ENCODE peak calls at places on chromosome X, in eight cellular contexts. S is GM23338; V is NCI-H1092; M is NCI-H69; Q is CD8-positive, alpha-beta memory T cell; P is NCI-H345; L is type B pancreatic cell; W is activated CD4-positive, alpha-beta T cell treated with anti-CD3 and anti-CD28 coated beads, Interleukin-2, amount 10 ng/mL, durations not matched to agents 7 days and 5 days. X is an unnamed sample.

GRCh38 chrX:40550069-40550468 is 30.7 kb upstream of the ATP6AP2 start:
- DNase-seq in S (no peak), V (peak), M (peak), Q (no peak), P (peak), W (no peak), L (no peak), X (no peak)

GRCh38 chrX:78652971-78653822 is 5.9 kb downstream of the RTL3 start:
- DNase-seq in P (no peak), Q (no peak), L (no peak), V (no peak), W (no peak), S (no peak), M (no peak), X (no peak)

GRCh38 chrX:134551365-134552095 is 91.6 kb downstream of the HPRT1 start:
- DNase-seq in V (no peak), Q (no peak), L (no peak), P (no peak), W (no peak), M (no peak), S (no peak), X (no peak)

GRCh38 chrX:8731579-8732395 is at the start of gene ANOS1:
- DNase-seq in V (no peak), S (peak), M (peak), Q (no peak), W (no peak), L (peak), P (peak), X (no peak)

GRCh38 chrX:17707731-17708130 is 29.6 kb upstream of the SCML1 start:
- DNase-seq in P (no peak), Q (no peak), S (no peak), M (no peak), L (no peak), W (no peak), V (no peak), X (no peak)

GRCh38 chrX:17710836-17711235 is 26.5 kb upstream of the SCML1 start:
- DNase-seq in L (no peak), P (no peak), Q (no peak), S (no peak), V (no peak), M (no peak), W (no peak), X (no peak)

GRCh38 chrX:20284992-20285391 is 18.3 kb upstream of the RPS6KA3 start:
- DNase-seq in M (no peak), L (no peak), V (no peak), W (no peak), P (no peak), S (no peak), Q (no peak), X (no peak)

GRCh38 chrX:1062351-1062750 is 150.1 kb downstream of the CRLF2 start:
- DNase-seq in S (no peak), L (no peak), P (no peak), W (no peak), Q (no peak), M (no peak), V (no peak), X (no peak)

GRCh38 chrX:69088171-69088938 is 76.9 kb downstream of the PJA1 start:
- DNase-seq in W (no peak), S (no peak), L (no peak), M (no peak), V (no peak), P (no peak), Q (no peak), X (no peak)

GRCh38 chrX:11059923-11060322 is 51.2 kb upstream of the HCCS start:
- DNase-seq in P (no peak), M (no peak), V (no peak), S (no peak), L (no peak), Q (no peak), W (no peak), X (no peak)

GRCh38 chrX:8868906-8869305 is 67.7 kb upstream of the FAM9A start:
- DNase-seq in P (no peak), W (no peak), L (no peak), M (peak), S (no peak), Q (no peak), V (no peak), X (no peak)

GRCh38 chrX:53395605-53396298 is 26.7 kb downstream of the SMC1A start:
- DNase-seq in M (no peak), P (no peak), L (no peak), W (no peak), Q (no peak), V (no peak), S (no peak), X (no peak)

GRCh38 chrX:10855845-10856244 is 235.5 kb upstream of the MID1 start:
- DNase-seq in Q (no peak), L (no peak), S (no peak), W (no peak), P (no peak), M (no peak), V (no peak), X (no peak)

GRCh38 chrX:128769511-128769910 is 717.3 kb upstream of the ACTRT1 start:
- DNase-seq in V (no peak), W (no peak), P (no peak), S (no peak), Q (no peak), M (no peak), L (no peak), X (no peak)

GRCh38 chrX:106874075-106874474 is 29.1 kb downstream of the RIPPLY1 start:
- DNase-seq in W (no peak), S (peak), Q (no peak), P (peak), V (no peak), L (no peak), M (peak), X (peak)

GRCh38 chrX:141341341-141341740 is 99.0 kb upstream of the SPANXC start:
- DNase-seq in W (no peak), M (no peak), L (no peak), V (no peak), P (no peak), Q (no peak), S (no peak), X (no peak)

GRCh38 chrX:55056820-55057690 is 17.8 kb upstream of the PAGE2B start:
- DNase-seq in W (peak), Q (no peak), S (no peak), P (no peak), L (no peak), M (peak), V (peak), X (peak)

GRCh38 chrX:123648028-123648810 is 84.6 kb downstream of the THOC2 start:
- DNase-seq in Q (no peak), S (peak), P (peak), W (peak), V (no peak), M (peak), L (no peak), X (peak)

GRCh38 chrX:116272881-116273280 is 102.3 kb downstream of the AGTR2 start:
- DNase-seq in M (no peak), Q (no peak), W (no peak), P (no peak), L (no peak), S (no peak), V (no peak), X (no peak)

GRCh38 chrX:124940536-124940935 is 379.1 kb upstream of the TEX13C start:
- DNase-seq in V (no peak), M (peak), P (no peak), S (no peak), W (no peak), L (no peak), Q (no peak), X (no peak)

GRCh38 chrX:122582280-122582679 is 601.8 kb upstream of the GRIA3 start:
- DNase-seq in Q (no peak), L (no peak), M (peak), V (no peak), W (no peak), P (no peak), S (no peak), X (no peak)